ENCODE peak calls at places on chromosomes 4 and X, in nine cellular contexts. One of them, this sample, is unnamed.

GRCh38 chrX:101658661-101659477 is 781 bp downstream of the ARMCX2 start:
- DNase-seq in adrenal gland: peak; percentile 86
- DNase-seq in psoas muscle: peak; percentile 74
- DNase-seq in bronchial epithelial cell: peak; percentile 30
- DNase-seq in AG04450: no peak
- DNase-seq in body of pancreas: peak; percentile 70
- DNase-seq in transverse colon: peak; percentile 78
- DNase-seq in GM20000: peak; percentile 52
- DNase-seq in choroid plexus epithelial cell: peak; percentile 58
- DNase-seq in this sample: no peak

GRCh38 chr4:39410415-39410814 is 3.7 kb downstream of the KLB start:
- DNase-seq in body of pancreas: no peak
- DNase-seq in psoas muscle: no peak
- DNase-seq in adrenal gland: no peak
- DNase-seq in AG04450: no peak
- DNase-seq in GM20000: no peak
- DNase-seq in transverse colon: no peak
- DNase-seq in choroid plexus epithelial cell: peak; percentile 50
- DNase-seq in bronchial epithelial cell: no peak
- DNase-seq in this sample: no peak

GRCh38 chr4:35539404-35540055 is 704.8 kb downstream of the ARAP2 start:
- DNase-seq in AG04450: no peak
- DNase-seq in bronchial epithelial cell: no peak
- DNase-seq in adrenal gland: no peak
- DNase-seq in body of pancreas: no peak
- DNase-seq in GM20000: no peak
- DNase-seq in transverse colon: no peak
- DNase-seq in choroid plexus epithelial cell: no peak
- DNase-seq in psoas muscle: no peak
- DNase-seq in this sample: peak; percentile 43

GRCh38 chr4:1130318-1131186 is 17.2 kb upstream of the RNF212 start:
- DNase-seq in adrenal gland: peak; percentile 85
- DNase-seq in psoas muscle: peak; percentile 69
- DNase-seq in GM20000: peak; percentile 82
- DNase-seq in transverse colon: peak; percentile 70
- DNase-seq in body of pancreas: peak; percentile 71
- DNase-seq in bronchial epithelial cell: peak; percentile 68
- DNase-seq in choroid plexus epithelial cell: peak; percentile 89
- DNase-seq in AG04450: peak; percentile 63
- DNase-seq in this sample: peak; percentile 79

GRCh38 chrX:68177542-68177941 is 255.8 kb downstream of the OPHN1 start:
- DNase-seq in GM20000: no peak
- DNase-seq in bronchial epithelial cell: peak; percentile 20
- DNase-seq in AG04450: no peak
- DNase-seq in transverse colon: no peak
- DNase-seq in choroid plexus epithelial cell: peak; percentile 26
- DNase-seq in body of pancreas: no peak
- DNase-seq in adrenal gland: no peak
- DNase-seq in psoas muscle: no peak
- DNase-seq in this sample: peak; percentile 33

GRCh38 chrX:39253551-39253950 is 452.3 kb downstream of the MID1IP1 start:
- DNase-seq in psoas muscle: no peak
- DNase-seq in body of pancreas: no peak
- DNase-seq in adrenal gland: no peak
- DNase-seq in bronchial epithelial cell: peak; percentile 73
- DNase-seq in choroid plexus epithelial cell: no peak
- DNase-seq in GM20000: no peak
- DNase-seq in transverse colon: no peak
- DNase-seq in AG04450: no peak
- DNase-seq in this sample: peak; percentile 64

GRCh38 chr4:19689511-19689910 is 562.2 kb upstream of the SLIT2 start:
- DNase-seq in adrenal gland: no peak
- DNase-seq in transverse colon: no peak
- DNase-seq in psoas muscle: no peak
- DNase-seq in GM20000: no peak
- DNase-seq in bronchial epithelial cell: peak; percentile 57
- DNase-seq in AG04450: no peak
- DNase-seq in choroid plexus epithelial cell: peak; percentile 72
- DNase-seq in body of pancreas: no peak
- DNase-seq in this sample: peak; percentile 38

GRCh38 chr4:3775011-3775410 is 8.8 kb downstream of the ADRA2C start:
- DNase-seq in choroid plexus epithelial cell: no peak
- DNase-seq in bronchial epithelial cell: no peak
- DNase-seq in AG04450: no peak
- DNase-seq in body of pancreas: no peak
- DNase-seq in psoas muscle: no peak
- DNase-seq in adrenal gland: no peak
- DNase-seq in GM20000: no peak
- DNase-seq in transverse colon: no peak
- DNase-seq in this sample: no peak

GRCh38 chr4:127880764-127881564 is at the start of gene PLK4:
- DNase-seq in psoas muscle: peak; percentile 92
- DNase-seq in adrenal gland: peak; percentile 98
- DNase-seq in transverse colon: peak; percentile 97
- DNase-seq in AG04450: peak; percentile 86
- DNase-seq in body of pancreas: peak; percentile 94
- DNase-seq in bronchial epithelial cell: peak; percentile 90
- DNase-seq in choroid plexus epithelial cell: peak; percentile 96
- DNase-seq in GM20000: peak; percentile 91
- DNase-seq in this sample: peak; percentile 96

GRCh38 chr4:7279902-7280301 is 87.6 kb downstream of the SORCS2 start:
- DNase-seq in transverse colon: no peak
- DNase-seq in AG04450: no peak
- DNase-seq in bronchial epithelial cell: peak; percentile 51
- DNase-seq in psoas muscle: no peak
- DNase-seq in GM20000: no peak
- DNase-seq in body of pancreas: no peak
- DNase-seq in adrenal gland: no peak
- DNase-seq in choroid plexus epithelial cell: no peak
- DNase-seq in this sample: no peak

GRCh38 chr4:27366424-27366823 is 505.8 kb downstream of the STIM2 start:
- DNase-seq in AG04450: no peak
- DNase-seq in GM20000: no peak
- DNase-seq in transverse colon: no peak
- DNase-seq in choroid plexus epithelial cell: peak; percentile 12
- DNase-seq in bronchial epithelial cell: peak; percentile 72
- DNase-seq in body of pancreas: no peak
- DNase-seq in adrenal gland: no peak
- DNase-seq in psoas muscle: no peak
- DNase-seq in this sample: peak; percentile 79

GRCh38 chr4:19005211-19005610 is 983.7 kb upstream of the LCORL start:
- DNase-seq in choroid plexus epithelial cell: peak; percentile 88
- DNase-seq in bronchial epithelial cell: no peak
- DNase-seq in psoas muscle: no peak
- DNase-seq in adrenal gland: no peak
- DNase-seq in GM20000: no peak
- DNase-seq in AG04450: peak; percentile 24
- DNase-seq in transverse colon: no peak
- DNase-seq in body of pancreas: no peak
- DNase-seq in this sample: no peak

GRCh38 chrX:39011454-39012204 is 210.4 kb downstream of the MID1IP1 start:
- DNase-seq in AG04450: no peak
- DNase-seq in transverse colon: peak; percentile 61
- DNase-seq in adrenal gland: no peak
- DNase-seq in GM20000: no peak
- DNase-seq in psoas muscle: no peak
- DNase-seq in body of pancreas: peak; percentile 33
- DNase-seq in choroid plexus epithelial cell: no peak
- DNase-seq in bronchial epithelial cell: peak; percentile 59
- DNase-seq in this sample: peak; percentile 25

GRCh38 chr4:185086053-185086452 is 57.0 kb upstream of the SLC25A4 start:
- DNase-seq in adrenal gland: no peak
- DNase-seq in AG04450: no peak
- DNase-seq in body of pancreas: no peak
- DNase-seq in psoas muscle: no peak
- DNase-seq in bronchial epithelial cell: no peak
- DNase-seq in transverse colon: no peak
- DNase-seq in GM20000: no peak
- DNase-seq in choroid plexus epithelial cell: no peak
- DNase-seq in this sample: no peak

GRCh38 chrX:115690554-115691216 is 129.7 kb downstream of the PLS3 start:
- DNase-seq in transverse colon: peak; percentile 35
- DNase-seq in psoas muscle: no peak
- DNase-seq in choroid plexus epithelial cell: peak; percentile 90
- DNase-seq in GM20000: peak; percentile 29
- DNase-seq in AG04450: peak; percentile 51
- DNase-seq in bronchial epithelial cell: peak; percentile 70
- DNase-seq in body of pancreas: peak; percentile 49
- DNase-seq in adrenal gland: peak; percentile 74
- DNase-seq in this sample: peak; percentile 81
- TF ChIP-seq CTCF in transverse colon: peak; percentile 51
- TF ChIP-seq CTCF in psoas muscle: peak; percentile 80
- TF ChIP-seq CTCF in choroid plexus epithelial cell: peak; percentile 68
- TF ChIP-seq CTCF in GM20000: peak; percentile 70
- TF ChIP-seq CTCF in AG04450: peak; percentile 69
- TF ChIP-seq CTCF in bronchial epithelial cell: peak; percentile 62
- TF ChIP-seq CTCF in body of pancreas: peak; percentile 67
- TF ChIP-seq CTCF in adrenal gland: peak; percentile 79
- TF ChIP-seq CTCF in this sample: peak; percentile 74

GRCh38 chr4:172207258-172207657 is 394.1 kb downstream of the GALNTL6 start:
- DNase-seq in transverse colon: no peak
- DNase-seq in GM20000: no peak
- DNase-seq in bronchial epithelial cell: no peak
- DNase-seq in body of pancreas: no peak
- DNase-seq in adrenal gland: no peak
- DNase-seq in AG04450: no peak
- DNase-seq in psoas muscle: no peak
- DNase-seq in choroid plexus epithelial cell: no peak
- DNase-seq in this sample: no peak

DNA sequence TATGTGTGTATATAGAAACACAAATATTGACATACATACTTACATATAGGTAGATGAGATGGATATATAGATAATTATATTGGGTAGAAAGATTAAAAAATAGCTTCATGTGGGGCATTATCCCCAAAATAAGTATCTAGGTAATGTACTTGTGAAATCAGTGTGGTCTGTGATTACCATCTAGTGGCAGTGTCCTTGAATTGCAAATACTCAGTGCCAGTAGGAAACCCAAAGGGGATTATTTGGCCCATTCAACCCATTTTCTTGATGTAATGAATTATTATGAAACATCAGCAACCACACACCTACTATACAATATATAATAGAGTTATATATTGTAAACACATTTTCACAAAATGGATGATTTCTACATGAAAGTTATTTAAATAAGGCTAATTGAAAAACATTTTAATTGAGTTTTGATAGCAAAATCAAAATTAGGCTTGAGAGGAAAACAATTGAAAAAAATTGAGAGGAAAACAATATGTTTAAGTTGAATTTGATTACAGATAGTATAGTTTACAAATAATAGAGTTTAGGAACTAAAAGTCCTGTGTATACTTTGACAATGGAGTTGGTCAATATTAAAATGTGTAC is 389.4 kb downstream of the GALNTL6 start:
- DNase-seq in GM20000: peak; percentile 18
- DNase-seq in choroid plexus epithelial cell: peak; percentile 69
- DNase-seq in body of pancreas: no peak
- DNase-seq in psoas muscle: no peak
- DNase-seq in bronchial epithelial cell: peak; percentile 42
- DNase-seq in AG04450: peak; percentile 0
- DNase-seq in transverse colon: no peak
- DNase-seq in adrenal gland: no peak
- DNase-seq in this sample: peak; percentile 38
- TF ChIP-seq CTCF in GM20000: peak; percentile 36
- TF ChIP-seq CTCF in choroid plexus epithelial cell: peak; percentile 76
- TF ChIP-seq CTCF in body of pancreas: peak; percentile 40
- TF ChIP-seq CTCF in psoas muscle: peak; percentile 22
- TF ChIP-seq CTCF in bronchial epithelial cell: peak; percentile 36
- TF ChIP-seq CTCF in AG04450: peak; percentile 70
- TF ChIP-seq CTCF in transverse colon: no peak
- TF ChIP-seq CTCF in adrenal gland: peak; percentile 45
- TF ChIP-seq CTCF in this sample: peak; percentile 74

DNA sequence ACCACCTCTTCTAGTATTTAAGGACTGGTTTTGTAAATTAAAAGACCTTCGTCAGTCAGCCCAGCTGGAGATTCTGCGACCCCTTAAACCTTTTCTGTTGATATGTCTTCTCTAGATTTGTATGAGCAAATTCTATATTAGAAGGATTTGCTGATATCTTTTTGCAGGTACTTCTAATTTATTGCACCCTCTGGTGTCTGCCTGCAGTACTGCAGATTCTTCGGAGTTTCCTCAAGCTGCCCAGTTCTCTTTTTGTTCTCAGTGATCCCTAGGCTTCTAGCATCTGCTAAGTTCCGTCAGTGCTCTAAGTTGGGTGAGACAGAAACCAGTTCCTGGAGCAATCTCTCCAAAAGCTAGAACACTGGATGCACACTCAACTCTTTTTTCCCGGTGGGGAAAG is 545.2 kb downstream of the C4orf33 start:
- DNase-seq in AG04450: no peak
- DNase-seq in body of pancreas: peak; percentile 64
- DNase-seq in GM20000: peak; percentile 14
- DNase-seq in choroid plexus epithelial cell: peak; percentile 77
- DNase-seq in bronchial epithelial cell: peak; percentile 53
- DNase-seq in adrenal gland: peak; percentile 87
- DNase-seq in psoas muscle: peak; percentile 14
- DNase-seq in transverse colon: peak; percentile 61
- DNase-seq in this sample: peak; percentile 63
- TF ChIP-seq CTCF in AG04450: peak; percentile 56
- TF ChIP-seq CTCF in body of pancreas: peak; percentile 77
- TF ChIP-seq CTCF in GM20000: peak; percentile 69
- TF ChIP-seq CTCF in choroid plexus epithelial cell: peak; percentile 85
- TF ChIP-seq CTCF in bronchial epithelial cell: peak; percentile 78
- TF ChIP-seq CTCF in adrenal gland: peak; percentile 74
- TF ChIP-seq CTCF in psoas muscle: peak; percentile 82
- TF ChIP-seq CTCF in transverse colon: peak; percentile 70
- TF ChIP-seq CTCF in this sample: peak; percentile 43

GRCh38 chrX:72301781-72302180 is 3.9 kb downstream of the CITED1 start:
- DNase-seq in psoas muscle: no peak
- DNase-seq in AG04450: no peak
- DNase-seq in choroid plexus epithelial cell: no peak
- DNase-seq in body of pancreas: no peak
- DNase-seq in adrenal gland: no peak
- DNase-seq in bronchial epithelial cell: no peak
- DNase-seq in transverse colon: no peak
- DNase-seq in GM20000: no peak
- DNase-seq in this sample: no peak

GRCh38 chrX:72296991-72297390 is 8.7 kb downstream of the CITED1 start:
- DNase-seq in body of pancreas: no peak
- DNase-seq in AG04450: no peak
- DNase-seq in choroid plexus epithelial cell: no peak
- DNase-seq in GM20000: no peak
- DNase-seq in adrenal gland: no peak
- DNase-seq in bronchial epithelial cell: no peak
- DNase-seq in transverse colon: no peak
- DNase-seq in psoas muscle: no peak
- DNase-seq in this sample: no peak

GRCh38 chrX:72299891-72300630 is 5.7 kb downstream of the CITED1 start:
- DNase-seq in psoas muscle: no peak
- DNase-seq in body of pancreas: no peak
- DNase-seq in transverse colon: no peak
- DNase-seq in choroid plexus epithelial cell: no peak
- DNase-seq in GM20000: no peak
- DNase-seq in bronchial epithelial cell: no peak
- DNase-seq in adrenal gland: no peak
- DNase-seq in AG04450: no peak
- DNase-seq in this sample: no peak

GRCh38 chrX:72295745-72296144 is 10.0 kb downstream of the CITED1 start:
- DNase-seq in psoas muscle: no peak
- DNase-seq in transverse colon: no peak
- DNase-seq in body of pancreas: no peak
- DNase-seq in choroid plexus epithelial cell: no peak
- DNase-seq in AG04450: no peak
- DNase-seq in adrenal gland: no peak
- DNase-seq in GM20000: no peak
- DNase-seq in bronchial epithelial cell: no peak
- DNase-seq in this sample: no peak

GRCh38 chrX:72297953-72298730 is 7.6 kb downstream of the CITED1 start:
- DNase-seq in choroid plexus epithelial cell: peak; percentile 50
- DNase-seq in bronchial epithelial cell: peak; percentile 34
- DNase-seq in psoas muscle: no peak
- DNase-seq in transverse colon: no peak
- DNase-seq in AG04450: no peak
- DNase-seq in body of pancreas: no peak
- DNase-seq in adrenal gland: no peak
- DNase-seq in GM20000: peak; percentile 38
- DNase-seq in this sample: peak; percentile 52
- TF ChIP-seq CTCF in choroid plexus epithelial cell: peak; percentile 55
- TF ChIP-seq CTCF in bronchial epithelial cell: peak; percentile 35
- TF ChIP-seq CTCF in psoas muscle: no peak
- TF ChIP-seq CTCF in transverse colon: no peak
- TF ChIP-seq CTCF in AG04450: peak; percentile 31
- TF ChIP-seq CTCF in body of pancreas: peak; percentile 14
- TF ChIP-seq CTCF in adrenal gland: peak; percentile 36
- TF ChIP-seq CTCF in GM20000: peak; percentile 48
- TF ChIP-seq CTCF in this sample: peak; percentile 10

This sample was measured in MCF 10A.